ENCODE peak calls at places on chromosomes 3 and 15, in seven cellular contexts. X is right lobe of liver, J is body of pancreas, R is HCT116, P is K562, C is IMR-90, K is GM12878. Q is an unnamed sample. For H3K4me1, the result is how much of the 10 kb centered on the place peaks cover.

GRCh38 chr3:10501664-10502052 is 3.7 kb downstream of the ATP2B2 start:
- ATAC-seq in P (no peak), C (no peak), K (no peak), X (no peak), J (no peak), R (no peak), Q (no peak)

GRCh38 chr3:186732169-186732766 is 15.1 kb downstream of the KNG1 start:
- ATAC-seq in X (no peak), R (no peak), P (peak), C (no peak), K (no peak), J (no peak), Q (no peak)

GRCh38 chr3:163018067-163018466 is 1521.5 kb downstream of the OTOL1 start:
- ATAC-seq in J (no peak), C (no peak), R (no peak), P (no peak), X (no peak), K (no peak), Q (no peak)

GRCh38 chr3:13976469-13976868 is 96.6 kb upstream of the WNT7A start:
- ATAC-seq in K (peak), X (no peak), R (no peak), P (no peak), J (no peak), C (no peak), Q (no peak)

GRCh38 chr3:15315003-15315402 is 17.4 kb downstream of the SH3BP5 start:
- ATAC-seq in K (peak), P (no peak), X (no peak), J (no peak), C (no peak), R (no peak), Q (no peak)

GRCh38 chr3:159919873-159920272 is 68.8 kb upstream of the IL12A start:
- ATAC-seq in C (peak), R (no peak), P (no peak), K (peak), X (no peak), J (no peak), Q (no peak)

GRCh38 chr3:125957674-125958510 is 11.1 kb upstream of the ROPN1B start:
- ATAC-seq in P (peak), R (peak), K (no peak), C (no peak), X (no peak), J (no peak), Q (no peak)

GRCh38 chr3:193821272-193821671 is 228.3 kb downstream of the OPA1 start:
- ATAC-seq in X (no peak), P (no peak), C (no peak), K (no peak), R (no peak), J (no peak), Q (no peak)

GRCh38 chr3:71581451-71581980 is 2.0 kb downstream of the FOXP1 start:
- ATAC-seq in K (no peak), J (no peak), C (peak), X (peak), R (no peak), P (no peak), Q (peak)

GRCh38 chr15:57604502-57604901 is 12.8 kb downstream of the MYZAP start:
- ATAC-seq in R (no peak), P (no peak), K (no peak), J (peak), X (no peak), C (no peak), Q (no peak)

GRCh38 chr3:50381315-50381714 is 22.0 kb upstream of the TMEM115 start:
- ATAC-seq in P (no peak), X (no peak), K (no peak), J (no peak), R (no peak), C (no peak), Q (no peak)

GRCh38 chr15:40197434-40197833 is 36.6 kb downstream of the BUB1B start:
- ATAC-seq in C (no peak), K (no peak), J (no peak), X (no peak), P (no peak), R (no peak), Q (no peak)

GRCh38 chr15:100020614-100021013 is 287.4 kb upstream of the LYSMD4 start:
- ATAC-seq in C (no peak), X (no peak), J (no peak), P (peak), K (no peak), R (no peak), Q (no peak)

GRCh38 chr3:169811606-169812123 is 1.0 kb upstream of the LRRIQ4 start:
- ATAC-seq in K (no peak), C (peak), J (peak), R (no peak), P (no peak), X (peak), Q (no peak)

GRCh38 chr3:185583925-185584324 is 2.2 kb upstream of the SENP2 start:
- ATAC-seq in C (no peak), R (no peak), P (no peak), J (no peak), X (no peak), K (no peak), Q (no peak)

GRCh38 chr3:185586644-185586964 is 509 bp downstream of the SENP2 start:
- ATAC-seq in X (no peak), P (no peak), C (no peak), J (no peak), K (no peak), R (no peak), Q (no peak)

GRCh38 chr3:185584681-185585080 is 1.4 kb upstream of the SENP2 start:
- ATAC-seq in X (no peak), K (no peak), J (no peak), R (no peak), P (no peak), C (no peak), Q (no peak)

GRCh38 chr3:185585523-185585861 is 603 bp upstream of the SENP2 start:
- ATAC-seq in C (no peak), P (no peak), J (no peak), R (no peak), K (no peak), X (no peak), Q (no peak)

DNA sequence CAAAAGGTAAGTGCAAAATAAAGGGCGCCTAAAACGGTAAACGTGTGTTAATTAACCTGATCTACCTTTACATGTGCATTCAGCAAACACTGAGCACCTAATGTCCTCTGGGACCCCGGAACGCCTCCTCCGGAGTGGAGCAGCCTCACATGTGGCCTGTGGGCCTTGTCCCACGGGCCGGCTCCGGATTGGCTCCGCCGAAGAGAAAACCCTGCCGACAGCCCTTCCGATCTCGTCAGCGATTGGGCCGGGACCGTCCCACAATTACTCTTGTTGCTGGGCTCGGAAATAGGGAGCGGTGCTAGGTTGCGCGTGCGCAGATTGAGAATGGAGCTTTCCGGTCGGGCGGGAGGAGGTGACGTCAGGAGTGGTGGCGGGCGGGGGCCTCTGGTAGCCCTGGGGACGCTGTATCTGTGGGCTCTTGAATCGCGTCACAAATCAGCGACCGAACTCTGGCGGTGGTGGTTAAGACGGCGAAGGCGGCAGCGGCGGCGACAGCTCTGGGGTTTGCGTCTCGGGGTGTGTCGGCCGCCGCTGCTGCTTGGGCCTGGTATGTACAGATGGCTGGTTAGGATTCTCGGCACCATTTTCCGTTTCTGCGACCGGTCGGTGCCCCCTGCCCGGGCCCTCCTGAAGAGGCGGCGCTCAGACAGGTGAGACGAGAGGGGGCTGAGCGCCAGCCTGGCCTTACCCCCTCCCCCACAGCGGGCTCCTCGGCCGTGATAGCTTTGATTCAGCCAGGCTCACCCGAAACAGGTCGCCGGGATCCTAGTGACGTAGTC is at the start of gene SENP2:
- ATAC-seq in K (peak), X (peak), C (peak), R (peak), P (peak), J (peak), Q (peak)
- TF ChIP-seq POLR2A in K (peak), X (peak), C (peak), R (peak), P (peak), J (peak), Q (peak)

DNA sequence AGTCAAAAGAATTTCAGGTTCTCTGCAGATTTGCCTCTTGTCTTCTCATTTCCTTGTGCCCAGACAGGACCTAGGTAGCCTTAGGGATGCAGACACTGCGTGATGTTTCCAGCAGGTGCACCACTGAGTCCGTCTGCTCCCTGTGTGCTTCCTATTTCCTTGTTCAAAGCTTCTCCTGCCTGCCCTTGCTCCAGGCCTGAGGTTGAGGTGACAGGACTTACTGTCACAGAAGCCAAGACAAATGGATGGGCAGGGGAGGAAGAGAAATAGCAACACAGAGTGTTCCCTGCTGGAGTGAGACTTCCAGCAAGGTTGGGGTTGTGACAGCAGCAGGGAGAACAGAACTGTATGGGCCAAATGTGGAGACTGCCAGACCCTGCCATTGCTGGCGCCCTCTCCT is 199.4 kb downstream of the MYRIP start:
- ATAC-seq in P (no peak), J (no peak), C (no peak), X (no peak), R (no peak), K (no peak), Q (no peak)
- H3K4me3 ChIP-seq in P (no peak), J (no peak), C (no peak), X (no peak), R (no peak), K (no peak), Q (no peak)

DNA sequence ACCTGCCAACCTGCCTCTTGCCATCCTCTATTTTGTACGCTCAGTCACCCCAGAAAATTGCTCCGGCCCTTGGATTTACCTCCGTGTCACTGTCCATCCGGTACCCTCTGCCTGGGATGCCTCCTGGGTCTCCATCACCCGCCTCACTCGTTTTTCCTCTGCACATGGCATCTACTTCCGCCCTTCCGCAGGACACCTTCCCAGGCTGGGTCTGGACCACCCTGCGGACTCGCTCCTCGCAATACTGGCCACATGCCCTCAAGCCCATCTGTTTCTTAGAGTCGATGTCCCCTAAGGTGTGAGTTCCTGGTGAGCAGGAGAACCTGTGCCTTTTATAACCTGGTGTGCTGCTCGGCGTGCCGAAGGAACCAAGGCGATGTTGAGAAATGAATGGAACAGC is 58.5 kb downstream of the APBA2 start:
- ATAC-seq in R (no peak), J (no peak), P (no peak), X (no peak), C (no peak), K (no peak), Q (no peak)
- H3K4me1 ChIP-seq in R (under half), J (under half), P (under half), X (under half), C (under half), K (under half), Q (under half)

GRCh38 chr15:98647774-98648653 is at the start of gene IGF1R:
- ATAC-seq in P (peak), K (peak), R (peak), J (peak), X (peak), C (peak), Q (peak)

GRCh38 chr15:98646546-98647025 is 1.8 kb upstream of the IGF1R start:
- ATAC-seq in C (no peak), J (no peak), P (no peak), R (no peak), X (no peak), K (no peak), Q (no peak)

GRCh38 chr15:98648654-98649537 is 557 bp downstream of the IGF1R start:
- ATAC-seq in P (peak), K (peak), C (peak), J (peak), X (peak), R (peak), Q (peak)

GRCh38 chr15:98649621-98649995 is 1.3 kb downstream of the IGF1R start:
- ATAC-seq in C (no peak), J (no peak), X (no peak), K (no peak), R (no peak), P (no peak), Q (no peak)

DNA sequence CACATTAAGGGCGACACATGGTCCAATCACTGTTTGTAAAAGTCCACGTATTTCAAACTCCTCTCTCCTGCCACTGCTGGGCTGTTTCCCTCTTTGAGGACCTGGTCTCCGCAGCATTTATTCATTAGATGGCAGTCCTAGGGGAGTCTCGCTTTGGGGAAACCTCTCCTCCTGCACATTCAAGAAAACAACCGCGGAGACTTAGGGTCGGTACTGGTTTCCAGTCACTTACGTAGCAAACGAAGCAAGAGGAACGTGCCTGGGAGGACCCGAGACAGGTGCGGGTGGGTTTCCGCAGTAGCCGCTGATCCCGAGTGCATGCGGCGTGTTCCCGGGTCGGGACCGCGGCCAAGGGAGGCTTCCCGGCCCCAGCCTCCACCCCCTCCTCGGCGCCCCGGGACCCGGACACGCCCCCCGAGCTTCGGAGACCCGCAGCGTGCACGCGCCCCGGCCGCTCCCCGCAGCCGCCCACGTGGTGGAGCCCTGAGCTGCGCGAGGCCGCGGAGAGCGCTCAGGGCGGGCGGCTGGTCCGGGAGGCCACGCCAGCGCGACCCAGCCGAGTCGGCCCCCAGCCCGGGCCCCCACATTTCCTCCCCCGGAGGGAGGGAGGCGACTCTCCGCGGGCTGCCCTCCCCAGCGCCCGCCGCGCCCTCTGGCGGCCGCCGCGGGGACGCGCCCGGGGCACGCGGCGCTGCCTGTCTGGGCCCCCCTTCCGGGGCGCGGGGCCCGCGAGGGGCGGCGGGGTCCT is 1.1 kb upstream of the IGF1R start:
- ATAC-seq in K (peak), J (peak), C (peak), P (peak), R (peak), X (peak), Q (peak)
- TF ChIP-seq POLR2A in K (no peak), J (no peak), C (no peak), P (no peak), R (no peak), X (no peak), Q (no peak)